ENCODE peak calls at places on chromosomes 6 and 20, in six cellular contexts. H, X, N, R, W and B are unnamed samples.

GRCh38 chr20:16001286-16001685 is 572.0 kb downstream of the KIF16B start:
- DNase-seq in H (no peak), N (no peak), X (no peak), W (no peak), R (no peak), B (no peak)

GRCh38 chr6:111727798-111728197 is 122.1 kb upstream of the TRAF3IP2 start:
- DNase-seq in R (no peak), W (no peak), H (peak; percentile 14), X (no peak), N (no peak), B (no peak)

GRCh38 chr6:5997420-5998093 is 9.2 kb downstream of the NRN1 start:
- DNase-seq in R (no peak), H (no peak), W (no peak), N (no peak), X (no peak), B (no peak)

GRCh38 chr20:48928832-48929725 is 7.6 kb downstream of the ARFGEF2 start:
- DNase-seq in R (no peak), N (no peak), H (no peak), W (no peak), X (no peak), B (no peak)

GRCh38 chr6:25954756-25955155 is 7.8 kb upstream of the TRIM38 start:
- DNase-seq in R (no peak), H (no peak), X (no peak), W (no peak), N (no peak), B (peak; percentile 8)

GRCh38 chr6:111552241-111552744 is 53.4 kb downstream of the TRAF3IP2 start:
- DNase-seq in W (peak; percentile 95), N (no peak), H (peak; percentile 52), R (peak; percentile 73), X (no peak), B (peak; percentile 92)

GRCh38 chr20:55253765-55254164 is 751.6 kb downstream of the CBLN4 start:
- DNase-seq in W (peak; percentile 25), H (no peak), N (no peak), R (no peak), X (no peak), B (no peak)

GRCh38 chr6:163588211-163588919 is 173.8 kb downstream of the QKI start:
- DNase-seq in N (no peak), X (no peak), R (no peak), W (no peak), H (no peak), B (no peak)

GRCh38 chr20:62891111-62891510 is 29.5 kb upstream of the TCFL5 start:
- DNase-seq in H (no peak), N (no peak), X (no peak), R (no peak), W (no peak), B (no peak)

GRCh38 chr20:47133809-47134456 is 222.6 kb downstream of the ZMYND8 start:
- DNase-seq in X (no peak), W (no peak), N (no peak), H (no peak), R (no peak), B (no peak)

GRCh38 chr6:149855040-149855654 is 9.0 kb downstream of the LRP11 start:
- DNase-seq in N (no peak), X (no peak), W (peak; percentile 32), H (peak; percentile 83), R (no peak), B (no peak)

GRCh38 chr6:132669690-132670291 is 10.8 kb upstream of the TAAR1 start:
- DNase-seq in H (peak; percentile 37), N (no peak), R (no peak), X (peak; percentile 24), W (peak; percentile 47), B (no peak)